ENCODE peak calls at places on chromosomes 11 and 22, in ten cellular contexts. M, A, N, X, K, Q, T, R, Y and S are unnamed samples.
A peak's percentile ranks its signal among the peaks of the same experiment; 100 is the strongest.

GRCh38 chr11:60718524-60719316 is 5.8 kb upstream of the MS4A18 start:
- DNase-seq in M (no peak), A (no peak), N (no peak), X (no peak), K (no peak), Q (no peak), T (no peak), R (no peak), Y (no peak), S (no peak)

GRCh38 chr22:38184788-38185187 is 3.2 kb upstream of the PLA2G6 start:
- DNase-seq in M (no peak), A (no peak), N (no peak), X (no peak), K (no peak), Q (no peak), T (no peak), R (no peak), Y (no peak), S (no peak)

GRCh38 chr11:68843052-68843561 is 1.4 kb upstream of the CPT1A start:
- DNase-seq in M (no peak), A (no peak), N (peak; percentile 29), X (peak; percentile 52), K (peak; percentile 68), Q (peak; percentile 64), T (no peak), R (no peak), Y (peak; percentile 57), S (peak; percentile 41)

GRCh38 chr22:21682385-21683175 is 16.8 kb downstream of the PPIL2 start:
- DNase-seq in M (no peak), A (no peak), N (no peak), X (no peak), K (no peak), Q (no peak), T (no peak), R (peak; percentile 37), Y (no peak), S (no peak)

GRCh38 chr22:38572065-38572464 is 2.1 kb upstream of the DMC1 start:
- DNase-seq in M (no peak), A (peak; percentile 35), N (peak; percentile 62), X (peak; percentile 43), K (peak; percentile 89), Q (peak; percentile 61), T (peak; percentile 69), R (peak; percentile 52), Y (peak; percentile 53), S (peak; percentile 61)

GRCh38 chr11:60165946-60166345 is 16.9 kb downstream of the MS4A6A start:
- DNase-seq in M (no peak), A (no peak), N (no peak), X (no peak), K (no peak), Q (no peak), T (no peak), R (no peak), Y (no peak), S (no peak)

GRCh38 chr11:11995601-11996000 is 12.8 kb downstream of the DKK3 start:
- DNase-seq in M (no peak), A (no peak), N (no peak), X (no peak), K (no peak), Q (no peak), T (no peak), R (no peak), Y (no peak), S (no peak)

GRCh38 chr11:89321401-89321800 is 143.7 kb downstream of the TYR start:
- DNase-seq in M (no peak), A (no peak), N (no peak), X (no peak), K (no peak), Q (no peak), T (no peak), R (no peak), Y (no peak), S (no peak)

GRCh38 chr22:38707346-38707745 is 1.6 kb downstream of the GTPBP1 start:
- DNase-seq in M (no peak), A (no peak), N (peak; percentile 73), X (no peak), K (peak; percentile 51), Q (no peak), T (no peak), R (no peak), Y (no peak), S (peak; percentile 29)

GRCh38 chr22:47073101-47073500 is 310.7 kb downstream of the TBC1D22A start:
- DNase-seq in M (no peak), A (no peak), N (no peak), X (no peak), K (no peak), Q (no peak), T (peak; percentile 47), R (no peak), Y (no peak), S (no peak)

GRCh38 chr11:9802291-9802861 is 138.5 kb downstream of the SWAP70 start:
- DNase-seq in M (no peak), A (no peak), N (peak; percentile 91), X (no peak), K (peak; percentile 93), Q (no peak), T (peak; percentile 92), R (no peak), Y (no peak), S (peak; percentile 99)

GRCh38 chr11:128328955-128329551 is 258.3 kb downstream of the ETS1 start:
- DNase-seq in M (no peak), A (no peak), N (no peak), X (peak; percentile 22), K (no peak), Q (no peak), T (no peak), R (no peak), Y (no peak), S (no peak)

GRCh38 chr11:92886243-92886905 is 83.1 kb upstream of the MTNR1B start:
- DNase-seq in M (no peak), A (peak; percentile 74), N (peak; percentile 61), X (no peak), K (peak; percentile 77), Q (peak; percentile 55), T (peak; percentile 43), R (peak; percentile 54), Y (peak; percentile 53), S (peak; percentile 42)